ENCODE peak calls at places on chromosomes 7 and 10, in six cellular contexts. G is KG1; M is nucleus accumbens; L is stimulated activated CD8-positive, alpha-beta memory T cell treated with anti-CD3 and anti-CD28 coated beads, Interleukin-15, amount 100 ng/mL, for 24 hours; J is skeletal muscle cell; F is effector CD4-positive, alpha-beta T cell. R is an unnamed sample.
A peak's percentile ranks its signal among the peaks of the same experiment; 100 is the strongest.

GRCh38 chr7:114759347-114760062 is 162.4 kb upstream of the MDFIC start:
- DNase-seq in J (peak; percentile 25), M (no peak), L (no peak), F (no peak), G (no peak), R (no peak)

GRCh38 chr10:43199684-43200537 is 61.7 kb downstream of the CSGALNACT2 start:
- DNase-seq in F (no peak), M (no peak), G (no peak), J (no peak), L (no peak), R (no peak)

GRCh38 chr10:117221156-117221711 is 19.7 kb upstream of the SLC18A2 start:
- DNase-seq in J (no peak), G (no peak), L (no peak), M (no peak), F (no peak), R (no peak)

GRCh38 chr10:69846252-69847000 is 44.7 kb downstream of the COL13A1 start:
- DNase-seq in F (no peak), G (no peak), M (no peak), L (no peak), J (no peak), R (no peak)

GRCh38 chr10:63698815-63699205 is 177.6 kb downstream of the REEP3 start:
- DNase-seq in L (no peak), G (no peak), J (no peak), F (no peak), M (no peak), R (no peak)

GRCh38 chr10:86348321-86349210 is 18.0 kb downstream of the GRID1 start:
- DNase-seq in G (no peak), M (peak; percentile 26), J (no peak), L (no peak), F (no peak), R (no peak)

GRCh38 chr7:92645114-92645497 is 54.9 kb upstream of the FAM133B start:
- DNase-seq in M (no peak), L (no peak), G (no peak), F (no peak), J (no peak), R (no peak)

GRCh38 chr7:155693826-155694225 is 49.4 kb downstream of the RBM33 start:
- DNase-seq in F (no peak), M (no peak), J (no peak), L (no peak), G (no peak), R (no peak)

GRCh38 chr7:107643938-107644703 is 16.5 kb upstream of the SLC26A4 start:
- DNase-seq in G (no peak), M (no peak), F (no peak), L (no peak), J (no peak), R (no peak)

GRCh38 chr7:150753826-150754603 is 16.8 kb downstream of the GIMAP5 start:
- DNase-seq in F (no peak), J (peak; percentile 32), G (no peak), M (no peak), L (no peak), R (no peak)

GRCh38 chr10:35447693-35448407 is 111.5 kb downstream of the CCNY start:
- DNase-seq in F (peak; percentile 17), M (no peak), G (no peak), L (no peak), J (no peak), R (peak; percentile 41)

GRCh38 chr7:84384417-84384816 is 189.8 kb upstream of the SEMA3A start:
- DNase-seq in L (no peak), M (no peak), F (no peak), G (no peak), J (no peak), R (no peak)

GRCh38 chr7:101399759-101400158 is 37.1 kb downstream of the COL26A1 start:
- DNase-seq in M (no peak), J (no peak), L (no peak), F (no peak), G (no peak), R (no peak)

GRCh38 chr7:26100940-26101339 is 51.1 kb upstream of the NFE2L3 start:
- DNase-seq in F (no peak), M (no peak), L (no peak), J (no peak), G (peak; percentile 18), R (no peak)

GRCh38 chr7:369476-369980 is 79.6 kb downstream of the FOXL3 start:
- DNase-seq in F (no peak), M (no peak), L (no peak), G (no peak), J (no peak), R (no peak)

GRCh38 chr10:129993621-129994020 is 29.5 kb upstream of the EBF3 start:
- DNase-seq in M (no peak), F (no peak), J (no peak), L (no peak), G (no peak), R (peak; percentile 81)

GRCh38 chr10:79170226-79170752 is 101.5 kb downstream of the ZMIZ1 start:
- DNase-seq in F (no peak), M (no peak), J (no peak), L (no peak), G (no peak), R (no peak)

GRCh38 chr10:14748471-14748870 is 26.2 kb downstream of the FAM107B start:
- DNase-seq in F (no peak), L (no peak), G (no peak), M (no peak), J (no peak), R (no peak)

GRCh38 chr10:75108684-75109458 is 2.6 kb upstream of the SAMD8 start:
- DNase-seq in F (no peak), G (no peak), L (no peak), M (no peak), J (peak; percentile 51), R (no peak)

GRCh38 chr10:101291254-101292193 is 62.3 kb upstream of the LBX1 start:
- DNase-seq in L (peak; percentile 28), J (no peak), F (peak; percentile 26), G (peak; percentile 17), M (peak; percentile 48), R (no peak)

R was measured in GM04503.